ENCODE peak calls at places on chromosomes 1 and 21, in nine cellular contexts. One of them, this sample, is unnamed.
A peak's percentile ranks its signal among the peaks of the same experiment; 100 is the strongest.

GRCh38 chr1:81478217-81478616 is 322.5 kb upstream of the ADGRL2 start:
- DNase-seq in CD8-positive, alpha-beta T cell: no peak
- DNase-seq in stomach: peak; percentile 49
- DNase-seq in sigmoid colon: no peak
- DNase-seq in left lung: no peak
- DNase-seq in lung: no peak
- DNase-seq in uterus: no peak
- DNase-seq in cardiac muscle cell: no peak
- DNase-seq in brain microvascular endothelial cell: no peak
- DNase-seq in this sample: no peak

GRCh38 chr1:3923378-3924185 is 23.5 kb upstream of the C1orf174 start:
- DNase-seq in sigmoid colon: peak; percentile 54
- DNase-seq in stomach: no peak
- DNase-seq in cardiac muscle cell: no peak
- DNase-seq in brain microvascular endothelial cell: no peak
- DNase-seq in uterus: no peak
- DNase-seq in lung: no peak
- DNase-seq in CD8-positive, alpha-beta T cell: no peak
- DNase-seq in left lung: no peak
- DNase-seq in this sample: no peak

GRCh38 chr1:60765204-60765603 is 317.2 kb upstream of the NFIA start:
- DNase-seq in brain microvascular endothelial cell: peak; percentile 22
- DNase-seq in uterus: no peak
- DNase-seq in sigmoid colon: no peak
- DNase-seq in CD8-positive, alpha-beta T cell: no peak
- DNase-seq in cardiac muscle cell: peak; percentile 57
- DNase-seq in stomach: peak; percentile 30
- DNase-seq in left lung: no peak
- DNase-seq in lung: no peak
- DNase-seq in this sample: no peak

GRCh38 chr1:240350910-240351331 is 259.2 kb downstream of the FMN2 start:
- DNase-seq in lung: no peak
- DNase-seq in uterus: no peak
- DNase-seq in sigmoid colon: no peak
- DNase-seq in stomach: no peak
- DNase-seq in CD8-positive, alpha-beta T cell: no peak
- DNase-seq in brain microvascular endothelial cell: peak; percentile 86
- DNase-seq in left lung: no peak
- DNase-seq in cardiac muscle cell: no peak
- DNase-seq in this sample: no peak

GRCh38 chr1:193520472-193520871 is 334.1 kb upstream of the B3GALT2 start:
- DNase-seq in uterus: no peak
- DNase-seq in left lung: no peak
- DNase-seq in stomach: no peak
- DNase-seq in CD8-positive, alpha-beta T cell: no peak
- DNase-seq in lung: no peak
- DNase-seq in sigmoid colon: no peak
- DNase-seq in cardiac muscle cell: no peak
- DNase-seq in brain microvascular endothelial cell: peak; percentile 22
- DNase-seq in this sample: no peak

GRCh38 chr1:7048395-7048794 is 263.1 kb downstream of the CAMTA1 start:
- DNase-seq in CD8-positive, alpha-beta T cell: no peak
- DNase-seq in cardiac muscle cell: no peak
- DNase-seq in left lung: no peak
- DNase-seq in sigmoid colon: no peak
- DNase-seq in stomach: no peak
- DNase-seq in lung: no peak
- DNase-seq in brain microvascular endothelial cell: no peak
- DNase-seq in uterus: no peak
- DNase-seq in this sample: no peak

GRCh38 chr1:204408074-204408507 is 3.5 kb downstream of the PPP1R15B start:
- DNase-seq in CD8-positive, alpha-beta T cell: no peak
- DNase-seq in stomach: peak; percentile 84
- DNase-seq in cardiac muscle cell: peak; percentile 69
- DNase-seq in sigmoid colon: peak; percentile 93
- DNase-seq in uterus: peak; percentile 79
- DNase-seq in lung: peak; percentile 80
- DNase-seq in brain microvascular endothelial cell: peak; percentile 43
- DNase-seq in left lung: no peak
- DNase-seq in this sample: peak; percentile 91

GRCh38 chr1:109111386-109112055 is 2.4 kb upstream of the ELAPOR1 start:
- DNase-seq in lung: no peak
- DNase-seq in brain microvascular endothelial cell: no peak
- DNase-seq in uterus: no peak
- DNase-seq in cardiac muscle cell: no peak
- DNase-seq in CD8-positive, alpha-beta T cell: no peak
- DNase-seq in left lung: no peak
- DNase-seq in sigmoid colon: no peak
- DNase-seq in stomach: peak; percentile 23
- DNase-seq in this sample: no peak

GRCh38 chr1:90133133-90133532 is 138.2 kb downstream of the ZNF326 start:
- DNase-seq in lung: peak; percentile 33
- DNase-seq in uterus: no peak
- DNase-seq in sigmoid colon: no peak
- DNase-seq in cardiac muscle cell: peak; percentile 61
- DNase-seq in stomach: no peak
- DNase-seq in brain microvascular endothelial cell: peak; percentile 11
- DNase-seq in left lung: no peak
- DNase-seq in CD8-positive, alpha-beta T cell: no peak
- DNase-seq in this sample: no peak

GRCh38 chr1:216855810-216856209 is 132.6 kb upstream of the ESRRG start:
- DNase-seq in CD8-positive, alpha-beta T cell: no peak
- DNase-seq in left lung: no peak
- DNase-seq in uterus: no peak
- DNase-seq in lung: no peak
- DNase-seq in brain microvascular endothelial cell: no peak
- DNase-seq in stomach: no peak
- DNase-seq in cardiac muscle cell: no peak
- DNase-seq in sigmoid colon: no peak
- DNase-seq in this sample: no peak

GRCh38 chr1:89844236-89844807 is 23.5 kb downstream of the LRRC8D start:
- DNase-seq in left lung: no peak
- DNase-seq in uterus: no peak
- DNase-seq in lung: no peak
- DNase-seq in sigmoid colon: no peak
- DNase-seq in cardiac muscle cell: no peak
- DNase-seq in CD8-positive, alpha-beta T cell: no peak
- DNase-seq in stomach: no peak
- DNase-seq in brain microvascular endothelial cell: no peak
- DNase-seq in this sample: no peak

DNA sequence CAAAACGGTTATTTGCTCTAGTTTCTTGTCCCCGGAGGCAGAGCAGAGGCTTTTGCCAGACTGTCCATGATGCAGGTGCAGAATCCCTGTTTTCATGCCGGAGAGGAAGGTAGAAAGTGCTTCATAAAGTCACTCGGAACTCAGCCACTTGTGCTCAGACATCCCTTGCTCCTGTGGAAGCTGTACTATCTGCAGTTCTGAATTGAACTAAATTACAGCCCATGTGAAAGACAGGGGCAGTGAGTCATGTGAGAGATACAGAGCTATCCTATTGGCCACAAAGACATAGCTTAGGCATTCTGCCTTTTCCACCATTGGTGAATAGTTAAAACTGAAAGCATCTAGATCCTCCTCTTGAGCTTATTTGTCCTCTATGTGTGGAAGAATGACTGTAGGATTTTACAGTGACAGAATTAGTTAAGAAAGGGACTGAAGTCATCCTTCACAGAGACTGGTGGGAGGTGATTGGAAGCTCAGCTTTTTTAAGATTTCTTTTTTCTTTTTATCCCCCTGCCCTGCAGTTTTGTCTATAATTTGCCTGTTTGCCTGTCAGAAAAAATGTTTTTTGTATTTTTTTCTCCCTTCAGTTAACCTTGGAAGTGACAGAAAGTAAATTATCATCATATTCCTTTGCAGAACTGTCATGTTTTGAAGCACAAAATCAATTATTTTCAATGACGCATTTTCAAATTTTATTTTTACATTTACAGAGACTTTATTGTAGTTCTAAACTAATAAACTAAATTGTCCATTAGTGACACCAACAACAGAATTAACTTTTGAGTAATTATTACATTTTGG is 298.6 kb downstream of the PTPRC start:
- DNase-seq in sigmoid colon: no peak
- DNase-seq in left lung: no peak
- DNase-seq in CD8-positive, alpha-beta T cell: peak; percentile 21
- DNase-seq in cardiac muscle cell: peak; percentile 51
- DNase-seq in brain microvascular endothelial cell: peak; percentile 94
- DNase-seq in stomach: no peak
- DNase-seq in uterus: peak; percentile 31
- DNase-seq in lung: peak; percentile 58
- DNase-seq in this sample: no peak
- H3K27ac ChIP-seq in sigmoid colon: peak overlapping the region; percentile 60
- H3K27ac ChIP-seq in left lung: peak overlapping the region; percentile 84
- H3K27ac ChIP-seq in CD8-positive, alpha-beta T cell: peak overlapping the region; percentile 39
- H3K27ac ChIP-seq in cardiac muscle cell: no peak overlapping the region
- H3K27ac ChIP-seq in brain microvascular endothelial cell: peak overlapping the region; percentile 97
- H3K27ac ChIP-seq in stomach: peak overlapping the region; percentile 68
- H3K27ac ChIP-seq in uterus: peak overlapping the region; percentile 64
- H3K27ac ChIP-seq in lung: peak overlapping the region; percentile 78
- H3K27ac ChIP-seq in this sample: peak overlapping the region; percentile 70

GRCh38 chr21:38838598-38839369 is 33.1 kb downstream of the ETS2 start:
- DNase-seq in CD8-positive, alpha-beta T cell: no peak
- DNase-seq in cardiac muscle cell: no peak
- DNase-seq in brain microvascular endothelial cell: no peak
- DNase-seq in uterus: no peak
- DNase-seq in lung: no peak
- DNase-seq in stomach: no peak
- DNase-seq in left lung: no peak
- DNase-seq in sigmoid colon: no peak
- DNase-seq in this sample: no peak

GRCh38 chr21:38840456-38841129 is 34.9 kb downstream of the ETS2 start:
- DNase-seq in cardiac muscle cell: no peak
- DNase-seq in CD8-positive, alpha-beta T cell: no peak
- DNase-seq in uterus: no peak
- DNase-seq in lung: no peak
- DNase-seq in left lung: no peak
- DNase-seq in sigmoid colon: no peak
- DNase-seq in stomach: no peak
- DNase-seq in brain microvascular endothelial cell: no peak
- DNase-seq in this sample: no peak

GRCh38 chr21:38839683-38840286 is 34.1 kb downstream of the ETS2 start:
- DNase-seq in brain microvascular endothelial cell: peak; percentile 94
- DNase-seq in uterus: no peak
- DNase-seq in stomach: no peak
- DNase-seq in cardiac muscle cell: no peak
- DNase-seq in sigmoid colon: no peak
- DNase-seq in lung: no peak
- DNase-seq in left lung: no peak
- DNase-seq in CD8-positive, alpha-beta T cell: no peak
- DNase-seq in this sample: no peak

GRCh38 chr21:38837806-38838461 is 32.2 kb downstream of the ETS2 start:
- DNase-seq in uterus: no peak
- DNase-seq in CD8-positive, alpha-beta T cell: no peak
- DNase-seq in sigmoid colon: no peak
- DNase-seq in lung: no peak
- DNase-seq in cardiac muscle cell: no peak
- DNase-seq in left lung: no peak
- DNase-seq in brain microvascular endothelial cell: no peak
- DNase-seq in stomach: no peak
- DNase-seq in this sample: no peak

DNA sequence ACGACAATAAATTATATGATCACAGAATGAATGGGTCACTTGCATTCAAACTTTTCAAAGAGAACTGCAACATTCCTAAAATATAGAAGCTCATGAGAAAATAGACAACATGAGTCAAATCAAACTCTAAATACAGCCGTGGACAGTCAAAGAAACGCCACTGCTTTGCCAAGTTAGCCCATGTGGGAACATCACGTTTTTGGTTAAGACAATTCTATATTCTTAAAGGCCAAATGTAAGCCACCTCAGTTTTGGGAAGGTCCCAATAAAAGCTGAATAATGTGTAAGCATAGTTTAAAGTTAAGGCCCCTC is 33.6 kb downstream of the ETS2 start:
- DNase-seq in uterus: no peak
- DNase-seq in left lung: no peak
- DNase-seq in brain microvascular endothelial cell: peak; percentile 58
- DNase-seq in CD8-positive, alpha-beta T cell: no peak
- DNase-seq in sigmoid colon: no peak
- DNase-seq in lung: no peak
- DNase-seq in cardiac muscle cell: no peak
- DNase-seq in stomach: no peak
- DNase-seq in this sample: no peak
- H3K27ac ChIP-seq in uterus: no peak overlapping the region
- H3K27ac ChIP-seq in left lung: no peak overlapping the region
- H3K27ac ChIP-seq in brain microvascular endothelial cell: peak overlapping the region; percentile 98
- H3K27ac ChIP-seq in CD8-positive, alpha-beta T cell: no peak overlapping the region
- H3K27ac ChIP-seq in sigmoid colon: no peak overlapping the region
- H3K27ac ChIP-seq in lung: no peak overlapping the region
- H3K27ac ChIP-seq in cardiac muscle cell: no peak overlapping the region
- H3K27ac ChIP-seq in stomach: peak overlapping the region; percentile 31
- H3K27ac ChIP-seq in this sample: no peak overlapping the region

GRCh38 chr1:234498448-234499118 is 19.6 kb upstream of the TARBP1 start:
- DNase-seq in uterus: no peak
- DNase-seq in CD8-positive, alpha-beta T cell: no peak
- DNase-seq in left lung: no peak
- DNase-seq in stomach: no peak
- DNase-seq in lung: no peak
- DNase-seq in sigmoid colon: no peak
- DNase-seq in cardiac muscle cell: no peak
- DNase-seq in brain microvascular endothelial cell: no peak
- DNase-seq in this sample: no peak
- H3K27ac ChIP-seq in uterus: peak overlapping the region; percentile 87
- H3K27ac ChIP-seq in CD8-positive, alpha-beta T cell: no peak overlapping the region
- H3K27ac ChIP-seq in left lung: peak overlapping the region; percentile 90
- H3K27ac ChIP-seq in stomach: peak overlapping the region; percentile 87
- H3K27ac ChIP-seq in lung: peak overlapping the region; percentile 86
- H3K27ac ChIP-seq in sigmoid colon: peak overlapping the region; percentile 80
- H3K27ac ChIP-seq in cardiac muscle cell: no peak overlapping the region
- H3K27ac ChIP-seq in brain microvascular endothelial cell: peak overlapping the region; percentile 65
- H3K27ac ChIP-seq in this sample: peak overlapping the region; percentile 87

DNA sequence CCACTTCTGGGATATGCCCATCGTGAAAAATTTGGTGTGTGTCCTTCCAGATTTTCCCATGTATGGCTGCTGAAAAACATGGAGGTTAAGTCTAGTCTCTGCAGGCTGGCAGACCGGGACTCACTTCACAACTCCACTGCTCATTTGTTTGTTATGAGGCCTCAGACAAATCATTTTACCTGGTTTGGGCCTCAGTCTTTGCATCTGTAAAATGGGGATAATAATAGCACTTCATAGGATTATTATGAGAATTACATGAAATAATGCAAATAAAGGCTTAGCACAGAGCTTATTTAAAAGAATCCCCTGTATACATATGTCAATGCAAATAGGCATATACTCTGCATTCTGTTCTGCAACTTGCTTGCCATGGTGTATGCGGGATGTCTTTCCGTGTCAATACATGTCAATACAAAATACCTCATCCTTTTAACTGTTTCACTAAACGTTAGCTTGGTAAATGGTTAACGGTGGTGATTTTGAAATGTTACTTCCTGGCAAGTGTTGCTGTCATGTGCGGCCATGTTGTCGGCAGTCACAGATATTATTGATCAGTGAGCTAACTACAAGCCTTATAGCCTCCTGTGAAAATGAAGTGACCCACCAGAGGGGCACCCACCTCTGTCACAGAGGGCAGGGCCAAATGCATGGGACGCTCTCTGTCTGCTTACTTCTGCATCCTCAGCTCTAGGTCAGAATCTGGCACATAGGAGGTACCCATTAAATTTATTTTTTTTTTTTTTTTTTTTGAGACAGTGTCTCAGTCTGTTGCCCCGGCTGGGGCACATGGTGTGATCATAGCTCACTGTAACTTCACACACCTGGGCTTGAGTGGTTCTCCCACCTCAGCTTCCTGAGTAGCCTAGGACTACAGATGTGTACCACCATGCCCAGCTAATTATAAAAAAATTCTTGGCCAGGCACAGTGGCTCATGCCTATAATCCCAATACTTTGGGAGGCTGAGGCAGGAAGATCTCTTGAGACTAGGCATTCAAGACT is 4.3 kb downstream of the LCK start:
- DNase-seq in sigmoid colon: no peak
- DNase-seq in stomach: no peak
- DNase-seq in brain microvascular endothelial cell: no peak
- DNase-seq in lung: no peak
- DNase-seq in cardiac muscle cell: no peak
- DNase-seq in uterus: no peak
- DNase-seq in CD8-positive, alpha-beta T cell: no peak
- DNase-seq in left lung: no peak
- DNase-seq in this sample: no peak
- H3K27ac ChIP-seq in sigmoid colon: no peak overlapping the region
- H3K27ac ChIP-seq in stomach: peak overlapping the region; percentile 18
- H3K27ac ChIP-seq in brain microvascular endothelial cell: no peak overlapping the region
- H3K27ac ChIP-seq in lung: no peak overlapping the region
- H3K27ac ChIP-seq in cardiac muscle cell: no peak overlapping the region
- H3K27ac ChIP-seq in uterus: no peak overlapping the region
- H3K27ac ChIP-seq in CD8-positive, alpha-beta T cell: peak overlapping the region; percentile 38
- H3K27ac ChIP-seq in left lung: no peak overlapping the region
- H3K27ac ChIP-seq in this sample: no peak overlapping the region

This sample was measured in suprapubic skin.